ENCODE peak calls at places on chromosomes 2 and 18, in ten cellular contexts. One of them, this sample, is unnamed.

GRCh38 chr2:238854699-238855111 is 6.8 kb downstream of the TWIST2 start:
- DNase-seq in spleen: no peak
- DNase-seq in psoas muscle: no peak
- DNase-seq in heart left ventricle: no peak
- DNase-seq in fibroblast of pulmonary artery: no peak
- DNase-seq in AG04450: no peak
- DNase-seq in cardiac muscle cell: no peak
- DNase-seq in neural progenitor cell: no peak
- DNase-seq in kidney: no peak
- DNase-seq in GM23338: peak
- DNase-seq in this sample: peak

GRCh38 chr18:24790347-24790746 is 329.9 kb downstream of the HRH4 start:
- DNase-seq in spleen: no peak
- DNase-seq in psoas muscle: no peak
- DNase-seq in heart left ventricle: no peak
- DNase-seq in fibroblast of pulmonary artery: no peak
- DNase-seq in AG04450: no peak
- DNase-seq in cardiac muscle cell: no peak
- DNase-seq in neural progenitor cell: no peak
- DNase-seq in kidney: no peak
- DNase-seq in GM23338: peak
- DNase-seq in this sample: no peak

GRCh38 chr18:77115461-77115907 is 17.1 kb downstream of the MBP start:
- DNase-seq in spleen: no peak
- DNase-seq in psoas muscle: no peak
- DNase-seq in heart left ventricle: no peak
- DNase-seq in fibroblast of pulmonary artery: no peak
- DNase-seq in AG04450: no peak
- DNase-seq in cardiac muscle cell: no peak
- DNase-seq in neural progenitor cell: no peak
- DNase-seq in kidney: no peak
- DNase-seq in GM23338: no peak
- DNase-seq in this sample: no peak

GRCh38 chr2:1972948-1973347 is 228.6 kb upstream of the PXDN start:
- DNase-seq in spleen: no peak
- DNase-seq in psoas muscle: no peak
- DNase-seq in heart left ventricle: no peak
- DNase-seq in fibroblast of pulmonary artery: peak
- DNase-seq in AG04450: no peak
- DNase-seq in cardiac muscle cell: no peak
- DNase-seq in neural progenitor cell: no peak
- DNase-seq in kidney: no peak
- DNase-seq in GM23338: no peak
- DNase-seq in this sample: no peak

GRCh38 chr18:36572135-36572856 is 256.5 kb downstream of the TPGS2 start:
- DNase-seq in spleen: no peak
- DNase-seq in psoas muscle: peak
- DNase-seq in heart left ventricle: peak
- DNase-seq in fibroblast of pulmonary artery: peak
- DNase-seq in AG04450: no peak
- DNase-seq in cardiac muscle cell: peak
- DNase-seq in neural progenitor cell: peak
- DNase-seq in kidney: no peak
- DNase-seq in GM23338: peak
- DNase-seq in this sample: no peak

GRCh38 chr2:33242845-33243244 is 233.6 kb upstream of the RASGRP3 start:
- DNase-seq in spleen: no peak
- DNase-seq in psoas muscle: no peak
- DNase-seq in heart left ventricle: no peak
- DNase-seq in fibroblast of pulmonary artery: peak
- DNase-seq in AG04450: peak
- DNase-seq in cardiac muscle cell: no peak
- DNase-seq in neural progenitor cell: no peak
- DNase-seq in kidney: no peak
- DNase-seq in GM23338: no peak
- DNase-seq in this sample: no peak

GRCh38 chr2:160091381-160091780 is 29.0 kb upstream of the PLA2R1 start:
- DNase-seq in spleen: no peak
- DNase-seq in psoas muscle: no peak
- DNase-seq in heart left ventricle: no peak
- DNase-seq in fibroblast of pulmonary artery: peak
- DNase-seq in AG04450: no peak
- DNase-seq in cardiac muscle cell: no peak
- DNase-seq in neural progenitor cell: no peak
- DNase-seq in kidney: no peak
- DNase-seq in GM23338: no peak
- DNase-seq in this sample: no peak

GRCh38 chr2:85743304-85743978 is 10.3 kb upstream of the ATOH8 start:
- DNase-seq in spleen: no peak
- DNase-seq in psoas muscle: no peak
- DNase-seq in heart left ventricle: no peak
- DNase-seq in fibroblast of pulmonary artery: peak
- DNase-seq in AG04450: no peak
- DNase-seq in cardiac muscle cell: no peak
- DNase-seq in neural progenitor cell: no peak
- DNase-seq in kidney: no peak
- DNase-seq in GM23338: no peak
- DNase-seq in this sample: no peak

GRCh38 chr2:39313575-39313974 is 69.8 kb upstream of the CDKL4 start:
- DNase-seq in spleen: no peak
- DNase-seq in psoas muscle: no peak
- DNase-seq in heart left ventricle: no peak
- DNase-seq in fibroblast of pulmonary artery: no peak
- DNase-seq in AG04450: peak
- DNase-seq in cardiac muscle cell: no peak
- DNase-seq in neural progenitor cell: no peak
- DNase-seq in kidney: no peak
- DNase-seq in GM23338: no peak
- DNase-seq in this sample: no peak

GRCh38 chr2:203562283-203562682 is 27.2 kb upstream of the RAPH1 start:
- DNase-seq in spleen: no peak
- DNase-seq in psoas muscle: no peak
- DNase-seq in heart left ventricle: peak
- DNase-seq in fibroblast of pulmonary artery: no peak
- DNase-seq in AG04450: peak
- DNase-seq in cardiac muscle cell: peak
- DNase-seq in neural progenitor cell: peak
- DNase-seq in kidney: no peak
- DNase-seq in GM23338: no peak
- DNase-seq in this sample: no peak

DNA sequence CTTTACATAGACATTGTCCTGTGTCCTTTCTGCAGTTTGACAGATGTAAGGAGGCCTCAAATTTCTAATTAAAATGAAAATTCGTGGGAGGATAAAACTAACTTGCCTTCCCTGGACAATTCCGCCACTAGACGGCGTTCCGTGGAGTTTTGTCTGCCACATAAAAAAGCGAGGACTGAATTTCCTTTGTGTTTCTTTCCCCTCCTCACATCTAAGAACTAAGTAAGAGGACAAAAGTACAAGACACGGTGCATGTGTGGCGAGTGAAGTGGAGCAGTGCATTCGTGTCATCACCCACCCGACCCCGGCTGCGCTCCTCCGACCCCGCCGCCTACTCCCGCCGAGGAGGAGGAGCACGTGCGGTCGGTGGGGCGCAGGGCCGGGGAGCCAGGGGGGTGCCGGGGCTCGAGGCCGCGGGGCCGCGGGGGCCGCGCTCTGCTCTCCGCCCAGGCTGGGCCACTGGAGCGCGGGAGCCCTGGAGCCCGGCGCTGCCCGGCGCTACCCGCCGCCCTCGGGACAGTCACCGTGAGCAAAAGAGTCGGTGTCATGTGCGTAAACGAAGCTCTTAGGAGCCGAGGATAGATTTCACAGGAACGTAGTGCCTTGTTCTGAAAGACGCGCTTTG is 10.8 kb downstream of the TBR1 start:
- DNase-seq in spleen: no peak
- DNase-seq in psoas muscle: no peak
- DNase-seq in heart left ventricle: no peak
- DNase-seq in fibroblast of pulmonary artery: peak
- DNase-seq in AG04450: no peak
- DNase-seq in cardiac muscle cell: no peak
- DNase-seq in neural progenitor cell: peak
- DNase-seq in kidney: no peak
- DNase-seq in GM23338: peak
- DNase-seq in this sample: no peak
- TF ChIP-seq CTCF in spleen: no peak
- TF ChIP-seq CTCF in psoas muscle: peak
- TF ChIP-seq CTCF in heart left ventricle: peak
- TF ChIP-seq CTCF in fibroblast of pulmonary artery: peak
- TF ChIP-seq CTCF in AG04450: peak
- TF ChIP-seq CTCF in cardiac muscle cell: peak
- TF ChIP-seq CTCF in neural progenitor cell: peak
- TF ChIP-seq CTCF in kidney: peak
- TF ChIP-seq CTCF in GM23338: peak
- TF ChIP-seq CTCF in this sample: peak

GRCh38 chr2:24820598-24821432 is 27.6 kb downstream of the CENPO start:
- DNase-seq in spleen: peak
- DNase-seq in psoas muscle: no peak
- DNase-seq in heart left ventricle: no peak
- DNase-seq in fibroblast of pulmonary artery: no peak
- DNase-seq in AG04450: no peak
- DNase-seq in cardiac muscle cell: no peak
- DNase-seq in neural progenitor cell: no peak
- DNase-seq in kidney: no peak
- DNase-seq in GM23338: no peak
- DNase-seq in this sample: peak
- TF ChIP-seq CTCF in spleen: no peak
- TF ChIP-seq CTCF in psoas muscle: no peak
- TF ChIP-seq CTCF in heart left ventricle: no peak
- TF ChIP-seq CTCF in fibroblast of pulmonary artery: no peak
- TF ChIP-seq CTCF in AG04450: no peak
- TF ChIP-seq CTCF in cardiac muscle cell: no peak
- TF ChIP-seq CTCF in neural progenitor cell: no peak
- TF ChIP-seq CTCF in kidney: no peak
- TF ChIP-seq CTCF in GM23338: no peak
- TF ChIP-seq CTCF in this sample: no peak

DNA sequence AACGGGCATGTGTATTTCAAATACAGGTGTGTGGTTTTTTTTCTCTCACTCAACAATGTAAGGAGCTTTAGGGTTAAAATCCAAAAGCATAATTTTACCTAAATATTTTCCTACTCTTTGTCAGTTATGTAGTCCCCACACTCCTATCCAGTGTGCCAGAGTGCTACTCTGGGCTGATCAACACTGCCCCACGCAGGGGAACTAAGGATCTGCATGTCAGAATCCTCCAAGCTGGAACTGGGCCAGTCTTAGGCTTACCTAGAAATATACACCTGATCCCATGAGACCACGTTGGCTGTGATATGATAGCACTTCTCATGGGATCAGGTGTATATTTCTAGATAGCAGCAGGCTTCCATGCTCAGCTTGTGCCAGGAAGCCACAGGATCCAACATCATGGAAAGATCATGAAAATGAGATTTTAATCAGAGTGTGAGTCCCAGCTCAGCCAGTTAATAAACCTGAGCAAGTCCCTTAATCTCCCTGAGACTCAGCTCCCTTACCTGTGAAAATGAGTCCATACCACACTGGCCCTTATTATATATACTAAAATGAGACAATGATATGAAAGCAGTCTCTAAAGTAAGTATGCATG is 29.7 kb downstream of the CCDC141 start:
- DNase-seq in spleen: no peak
- DNase-seq in psoas muscle: no peak
- DNase-seq in heart left ventricle: peak
- DNase-seq in fibroblast of pulmonary artery: peak
- DNase-seq in AG04450: no peak
- DNase-seq in cardiac muscle cell: peak
- DNase-seq in neural progenitor cell: peak
- DNase-seq in kidney: no peak
- DNase-seq in GM23338: peak
- DNase-seq in this sample: no peak
- TF ChIP-seq CTCF in spleen: no peak
- TF ChIP-seq CTCF in psoas muscle: peak
- TF ChIP-seq CTCF in heart left ventricle: peak
- TF ChIP-seq CTCF in fibroblast of pulmonary artery: peak
- TF ChIP-seq CTCF in AG04450: peak
- TF ChIP-seq CTCF in cardiac muscle cell: peak
- TF ChIP-seq CTCF in neural progenitor cell: peak
- TF ChIP-seq CTCF in kidney: no peak
- TF ChIP-seq CTCF in GM23338: peak
- TF ChIP-seq CTCF in this sample: peak

DNA sequence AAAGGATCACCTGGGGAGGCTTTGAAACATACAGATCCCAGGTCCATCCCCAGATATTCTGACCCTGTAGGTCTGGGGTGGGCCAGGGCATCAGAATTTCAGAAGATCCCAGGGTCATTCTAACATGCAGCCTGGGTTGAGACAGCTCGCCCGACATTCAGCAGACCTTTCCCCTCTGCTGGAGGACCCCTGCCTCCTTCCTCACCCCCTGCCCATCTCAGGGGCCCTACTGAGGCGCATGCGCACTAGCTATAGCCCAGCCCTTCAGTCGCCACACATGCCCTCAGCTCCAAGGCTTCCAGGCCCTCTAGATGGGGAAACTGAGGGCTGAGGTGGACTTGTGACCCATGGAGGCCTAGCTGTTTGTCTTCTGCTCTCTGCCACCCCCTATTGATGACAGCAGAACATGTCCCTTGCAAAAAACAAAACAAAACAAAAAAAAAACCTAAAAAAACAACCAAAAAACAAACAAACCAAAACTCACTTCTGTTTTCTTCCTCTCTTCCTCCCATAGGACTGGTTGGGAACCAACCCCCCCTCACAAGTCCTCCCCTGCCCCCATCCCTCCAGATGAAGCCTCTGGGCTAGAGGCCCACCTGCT is 91.3 kb downstream of the ZBTB7C start:
- DNase-seq in spleen: peak
- DNase-seq in psoas muscle: no peak
- DNase-seq in heart left ventricle: no peak
- DNase-seq in fibroblast of pulmonary artery: no peak
- DNase-seq in AG04450: no peak
- DNase-seq in cardiac muscle cell: no peak
- DNase-seq in neural progenitor cell: no peak
- DNase-seq in kidney: peak
- DNase-seq in GM23338: no peak
- DNase-seq in this sample: no peak
- TF ChIP-seq CTCF in spleen: no peak
- TF ChIP-seq CTCF in psoas muscle: peak
- TF ChIP-seq CTCF in heart left ventricle: peak
- TF ChIP-seq CTCF in fibroblast of pulmonary artery: peak
- TF ChIP-seq CTCF in AG04450: no peak
- TF ChIP-seq CTCF in cardiac muscle cell: no peak
- TF ChIP-seq CTCF in neural progenitor cell: peak
- TF ChIP-seq CTCF in kidney: no peak
- TF ChIP-seq CTCF in GM23338: peak
- TF ChIP-seq CTCF in this sample: peak

DNA sequence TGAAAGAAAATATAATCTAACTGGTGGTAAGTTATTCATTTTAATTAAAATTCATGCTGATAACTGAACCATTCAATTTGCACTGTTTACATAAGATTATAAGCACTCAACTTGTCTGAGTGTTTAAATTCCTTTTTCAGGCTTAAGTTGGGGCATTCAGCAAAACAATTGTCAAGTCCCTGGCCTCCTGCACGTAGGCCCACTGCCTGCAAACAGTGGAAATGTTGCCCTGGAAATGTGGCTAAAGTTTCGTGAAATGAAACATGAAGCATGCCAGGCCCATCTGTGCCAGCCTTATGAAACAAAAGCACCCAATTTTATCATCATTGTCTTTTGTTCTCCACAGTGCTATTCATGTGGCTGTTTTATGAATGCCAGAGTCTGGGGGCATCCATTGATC is 163.7 kb downstream of the PTGR3 start:
- DNase-seq in spleen: no peak
- DNase-seq in psoas muscle: no peak
- DNase-seq in heart left ventricle: no peak
- DNase-seq in fibroblast of pulmonary artery: no peak
- DNase-seq in AG04450: no peak
- DNase-seq in cardiac muscle cell: no peak
- DNase-seq in neural progenitor cell: no peak
- DNase-seq in kidney: no peak
- DNase-seq in GM23338: no peak
- DNase-seq in this sample: no peak
- TF ChIP-seq CTCF in spleen: no peak
- TF ChIP-seq CTCF in psoas muscle: no peak
- TF ChIP-seq CTCF in heart left ventricle: no peak
- TF ChIP-seq CTCF in fibroblast of pulmonary artery: no peak
- TF ChIP-seq CTCF in AG04450: no peak
- TF ChIP-seq CTCF in cardiac muscle cell: no peak
- TF ChIP-seq CTCF in neural progenitor cell: no peak
- TF ChIP-seq CTCF in kidney: no peak
- TF ChIP-seq CTCF in GM23338: no peak
- TF ChIP-seq CTCF in this sample: no peak